ENCODE peak calls at places on chromosomes 5 and 9, in ten cellular contexts. E, N, R, L, V, P, B, H, A and Y are unnamed samples.
A peak's percentile ranks its signal among the peaks of the same experiment; 100 is the strongest.

GRCh38 chr5:53537711-53538110 is 22.7 kb upstream of the NDUFS4 start:
- DNase-seq in E (no peak), N (no peak), R (no peak), L (no peak), V (no peak), P (no peak), B (peak; percentile 22), H (no peak), A (no peak), Y (no peak)

GRCh38 chr9:15299374-15299939 is 7.6 kb downstream of the TTC39B start:
- DNase-seq in E (no peak), N (peak; percentile 47), R (peak; percentile 34), L (peak; percentile 25), V (no peak), P (no peak), B (no peak), H (no peak), A (no peak), Y (no peak)

GRCh38 chr5:10858307-10858706 is 97.3 kb upstream of the DAP start:
- DNase-seq in E (no peak), N (no peak), R (no peak), L (no peak), V (no peak), P (no peak), B (no peak), H (no peak), A (no peak), Y (no peak)

GRCh38 chr9:108161520-108161919 is 672.0 kb upstream of the KLF4 start:
- DNase-seq in E (no peak), N (no peak), R (no peak), L (no peak), V (no peak), P (no peak), B (no peak), H (no peak), A (no peak), Y (no peak)

GRCh38 chr5:73215891-73216610 is 43.1 kb downstream of the TMEM174 start:
- DNase-seq in E (no peak), N (peak; percentile 55), R (peak; percentile 22), L (peak; percentile 38), V (peak; percentile 84), P (peak; percentile 82), B (peak; percentile 82), H (peak; percentile 79), A (no peak), Y (peak; percentile 93)

GRCh38 chr9:20507431-20507830 is 114.9 kb downstream of the MLLT3 start:
- DNase-seq in E (no peak), N (no peak), R (no peak), L (no peak), V (no peak), P (no peak), B (no peak), H (no peak), A (no peak), Y (no peak)

GRCh38 chr9:76441551-76442322 is 17.2 kb upstream of the GCNT1 start:
- DNase-seq in E (no peak), N (no peak), R (no peak), L (no peak), V (no peak), P (no peak), B (peak; percentile 71), H (no peak), A (no peak), Y (peak; percentile 70)

GRCh38 chr5:9519537-9519936 is 26.3 kb downstream of the SEMA5A start:
- DNase-seq in E (no peak), N (no peak), R (no peak), L (no peak), V (no peak), P (no peak), B (peak; percentile 75), H (no peak), A (no peak), Y (peak; percentile 88)

GRCh38 chr9:20640331-20641187 is 18.3 kb upstream of the MLLT3 start:
- DNase-seq in E (peak; percentile 99), N (peak; percentile 84), R (peak; percentile 55), L (peak; percentile 57), V (no peak), P (no peak), B (peak; percentile 33), H (no peak), A (no peak), Y (peak; percentile 85)

GRCh38 chr9:13049223-13049622 is 230.3 kb downstream of the MPDZ start:
- DNase-seq in E (no peak), N (no peak), R (no peak), L (no peak), V (no peak), P (no peak), B (peak; percentile 3), H (no peak), A (no peak), Y (peak; percentile 62)

GRCh38 chr9:96340707-96341106 is 38.7 kb upstream of the HSD17B3 start:
- DNase-seq in E (no peak), N (no peak), R (no peak), L (no peak), V (no peak), P (no peak), B (no peak), H (no peak), A (no peak), Y (no peak)

GRCh38 chr5:138470322-138471285 is 5.3 kb downstream of the EGR1 start:
- DNase-seq in E (peak; percentile 24), N (no peak), R (no peak), L (no peak), V (no peak), P (no peak), B (peak; percentile 39), H (no peak), A (no peak), Y (no peak)

GRCh38 chr9:92426501-92426900 is 2.2 kb upstream of the OMD start:
- DNase-seq in E (no peak), N (no peak), R (no peak), L (no peak), V (no peak), P (no peak), B (no peak), H (no peak), A (no peak), Y (no peak)

GRCh38 chr5:20554001-20554400 is 566.0 kb upstream of the CDH18 start:
- DNase-seq in E (no peak), N (no peak), R (no peak), L (no peak), V (no peak), P (no peak), B (no peak), H (no peak), A (no peak), Y (peak; percentile 7)

GRCh38 chr5:124655211-124655880 is 91.1 kb downstream of the ZNF608 start:
- DNase-seq in E (peak; percentile 56), N (no peak), R (no peak), L (no peak), V (no peak), P (no peak), B (peak; percentile 10), H (no peak), A (no peak), Y (peak; percentile 37)

GRCh38 chr5:83527722-83528438 is 56.3 kb downstream of the VCAN start:
- DNase-seq in E (no peak), N (no peak), R (no peak), L (no peak), V (no peak), P (no peak), B (no peak), H (no peak), A (no peak), Y (no peak)

GRCh38 chr5:36252722-36253340 is 11.1 kb upstream of the NADK2 start:
- DNase-seq in E (no peak), N (no peak), R (no peak), L (no peak), V (no peak), P (no peak), B (no peak), H (no peak), A (no peak), Y (peak; percentile 85)